ENCODE peak calls at places on chromosomes 3 and 15, in seven cellular contexts. One of them, this sample, is unnamed.

GRCh38 chr15:75696303-75696657 is 16.4 kb downstream of the CSPG4 start:
- DNase-seq in lower leg skin: no peak
- DNase-seq in stimulated activated CD4-positive, alpha-beta T cell treated with anti-CD3 and anti-CD28 coated beads, Interleukin-15, amount 100 ng/mL, for 1 hour: no peak
- DNase-seq in CD4-positive, alpha-beta memory T cell: no peak
- DNase-seq in CD8-positive, alpha-beta memory T cell: no peak
- DNase-seq in fibroblast of gingiva: peak
- DNase-seq in neural crest cell: no peak
- DNase-seq in this sample: no peak

GRCh38 chr3:25080461-25080860 is 347.6 kb upstream of the RARB start:
- DNase-seq in CD8-positive, alpha-beta memory T cell: no peak
- DNase-seq in fibroblast of gingiva: no peak
- DNase-seq in lower leg skin: no peak
- DNase-seq in stimulated activated CD4-positive, alpha-beta T cell treated with anti-CD3 and anti-CD28 coated beads, Interleukin-15, amount 100 ng/mL, for 1 hour: no peak
- DNase-seq in CD4-positive, alpha-beta memory T cell: no peak
- DNase-seq in neural crest cell: no peak
- DNase-seq in this sample: no peak

GRCh38 chr3:82462977-82463376 is 701.5 kb upstream of the GBE1 start:
- DNase-seq in CD4-positive, alpha-beta memory T cell: no peak
- DNase-seq in fibroblast of gingiva: no peak
- DNase-seq in neural crest cell: no peak
- DNase-seq in CD8-positive, alpha-beta memory T cell: no peak
- DNase-seq in lower leg skin: no peak
- DNase-seq in stimulated activated CD4-positive, alpha-beta T cell treated with anti-CD3 and anti-CD28 coated beads, Interleukin-15, amount 100 ng/mL, for 1 hour: no peak
- DNase-seq in this sample: no peak

GRCh38 chr3:172282850-172283249 is 165.4 kb downstream of the GHSR start:
- DNase-seq in stimulated activated CD4-positive, alpha-beta T cell treated with anti-CD3 and anti-CD28 coated beads, Interleukin-15, amount 100 ng/mL, for 1 hour: no peak
- DNase-seq in lower leg skin: no peak
- DNase-seq in fibroblast of gingiva: no peak
- DNase-seq in neural crest cell: no peak
- DNase-seq in CD4-positive, alpha-beta memory T cell: no peak
- DNase-seq in CD8-positive, alpha-beta memory T cell: no peak
- DNase-seq in this sample: no peak

GRCh38 chr3:113695426-113695817 is 1.0 kb downstream of the USF3 start:
- DNase-seq in fibroblast of gingiva: no peak
- DNase-seq in neural crest cell: no peak
- DNase-seq in stimulated activated CD4-positive, alpha-beta T cell treated with anti-CD3 and anti-CD28 coated beads, Interleukin-15, amount 100 ng/mL, for 1 hour: no peak
- DNase-seq in lower leg skin: no peak
- DNase-seq in CD4-positive, alpha-beta memory T cell: no peak
- DNase-seq in CD8-positive, alpha-beta memory T cell: no peak
- DNase-seq in this sample: no peak

GRCh38 chr15:37136666-37137065 is 36.3 kb upstream of the MEIS2 start:
- DNase-seq in stimulated activated CD4-positive, alpha-beta T cell treated with anti-CD3 and anti-CD28 coated beads, Interleukin-15, amount 100 ng/mL, for 1 hour: no peak
- DNase-seq in CD4-positive, alpha-beta memory T cell: no peak
- DNase-seq in lower leg skin: no peak
- DNase-seq in neural crest cell: no peak
- DNase-seq in CD8-positive, alpha-beta memory T cell: no peak
- DNase-seq in fibroblast of gingiva: no peak
- DNase-seq in this sample: no peak

GRCh38 chr15:80780416-80781221 is 1.4 kb downstream of the CEMIP start:
- DNase-seq in CD4-positive, alpha-beta memory T cell: no peak
- DNase-seq in neural crest cell: peak
- DNase-seq in CD8-positive, alpha-beta memory T cell: no peak
- DNase-seq in stimulated activated CD4-positive, alpha-beta T cell treated with anti-CD3 and anti-CD28 coated beads, Interleukin-15, amount 100 ng/mL, for 1 hour: peak
- DNase-seq in lower leg skin: no peak
- DNase-seq in fibroblast of gingiva: peak
- DNase-seq in this sample: no peak

GRCh38 chr15:34039506-34040123 is 611 bp upstream of the AVEN start:
- DNase-seq in neural crest cell: no peak
- DNase-seq in stimulated activated CD4-positive, alpha-beta T cell treated with anti-CD3 and anti-CD28 coated beads, Interleukin-15, amount 100 ng/mL, for 1 hour: peak
- DNase-seq in CD4-positive, alpha-beta memory T cell: peak
- DNase-seq in lower leg skin: no peak
- DNase-seq in fibroblast of gingiva: no peak
- DNase-seq in CD8-positive, alpha-beta memory T cell: no peak
- DNase-seq in this sample: no peak

GRCh38 chr3:16511561-16512434 is 1.7 kb downstream of the RFTN1 start:
- DNase-seq in stimulated activated CD4-positive, alpha-beta T cell treated with anti-CD3 and anti-CD28 coated beads, Interleukin-15, amount 100 ng/mL, for 1 hour: peak
- DNase-seq in CD4-positive, alpha-beta memory T cell: peak
- DNase-seq in neural crest cell: no peak
- DNase-seq in fibroblast of gingiva: peak
- DNase-seq in lower leg skin: peak
- DNase-seq in CD8-positive, alpha-beta memory T cell: peak
- DNase-seq in this sample: peak

GRCh38 chr3:8595252-8595934 is 49.2 kb downstream of the SSUH2 start:
- DNase-seq in stimulated activated CD4-positive, alpha-beta T cell treated with anti-CD3 and anti-CD28 coated beads, Interleukin-15, amount 100 ng/mL, for 1 hour: no peak
- DNase-seq in neural crest cell: no peak
- DNase-seq in CD8-positive, alpha-beta memory T cell: no peak
- DNase-seq in lower leg skin: no peak
- DNase-seq in CD4-positive, alpha-beta memory T cell: no peak
- DNase-seq in fibroblast of gingiva: no peak
- DNase-seq in this sample: no peak

This sample was measured in T-helper 22 cell.